ENCODE peak calls at places on chromosomes 12 and 14, in eight cellular contexts. Z, X, Q, K, N, A, W and O are unnamed samples.

GRCh38 chr12:70619471-70620152 is 17.6 kb downstream of the PTPRB start:
- DNase-seq in Z (no peak), X (no peak), Q (no peak), K (no peak), N (no peak), A (peak), W (peak), O (no peak)

GRCh38 chr12:7190268-7191055 is 976 bp downstream of the PEX5 start:
- DNase-seq in Z (no peak), X (peak), Q (peak), K (peak), N (no peak), A (no peak), W (no peak), O (peak)

GRCh38 chr12:111361073-111361716 is 7.7 kb downstream of the PHETA1 start:
- DNase-seq in Z (no peak), X (no peak), Q (no peak), K (no peak), N (no peak), A (no peak), W (no peak), O (no peak)

GRCh38 chr12:53696285-53696654 is 20.4 kb upstream of the ATP5MC2 start:
- DNase-seq in Z (peak), X (no peak), Q (no peak), K (peak), N (no peak), A (peak), W (peak), O (no peak)

GRCh38 chr12:47887529-47887928 is 17.3 kb downstream of the VDR start:
- DNase-seq in Z (no peak), X (no peak), Q (no peak), K (no peak), N (no peak), A (no peak), W (no peak), O (no peak)

GRCh38 chr12:66296171-66296683 is 6.1 kb upstream of the HELB start:
- DNase-seq in Z (no peak), X (no peak), Q (no peak), K (no peak), N (no peak), A (peak), W (no peak), O (no peak)

GRCh38 chr12:44317651-44318126 is 481.8 kb downstream of the TMEM117 start:
- DNase-seq in Z (peak), X (no peak), Q (no peak), K (peak), N (no peak), A (peak), W (peak), O (no peak)

GRCh38 chr14:20682435-20683124 is 1.8 kb upstream of the RNASE4 start:
- DNase-seq in Z (peak), X (peak), Q (peak), K (peak), N (peak), A (peak), W (peak), O (peak)

GRCh38 chr14:22939684-22940083 is 10.5 kb upstream of the PRMT5 start:
- DNase-seq in Z (no peak), X (no peak), Q (no peak), K (no peak), N (no peak), A (peak), W (peak), O (no peak)

GRCh38 chr14:100302616-100303015 is 3.6 kb downstream of the SLC25A29 start:
- DNase-seq in Z (no peak), X (no peak), Q (no peak), K (no peak), N (no peak), A (no peak), W (no peak), O (no peak)

GRCh38 chr14:27605298-27605697 is 1007.5 kb upstream of the NOVA1 start:
- DNase-seq in Z (no peak), X (no peak), Q (no peak), K (peak), N (no peak), A (no peak), W (no peak), O (no peak)

GRCh38 chr14:99234366-99234765 is 37.6 kb downstream of the BCL11B start:
- DNase-seq in Z (no peak), X (no peak), Q (no peak), K (no peak), N (no peak), A (no peak), W (no peak), O (no peak)

GRCh38 chr12:54935235-54935951 is 49.2 kb downstream of the TESPA1 start:
- DNase-seq in Z (peak), X (no peak), Q (no peak), K (no peak), N (peak), A (peak), W (peak), O (no peak)

GRCh38 chr14:31955941-31956579 is 121.0 kb upstream of the ARHGAP5 start:
- DNase-seq in Z (no peak), X (no peak), Q (no peak), K (no peak), N (no peak), A (no peak), W (no peak), O (no peak)

GRCh38 chr12:122917508-122918227 is 21.7 kb upstream of the VPS37B start:
- DNase-seq in Z (no peak), X (peak), Q (peak), K (no peak), N (no peak), A (peak), W (peak), O (no peak)

GRCh38 chr14:49189381-49189780 is 396.8 kb downstream of the RPS29 start:
- DNase-seq in Z (no peak), X (no peak), Q (no peak), K (no peak), N (no peak), A (no peak), W (no peak), O (no peak)

GRCh38 chr12:60263146-60263545 is 667.3 kb downstream of the SLC16A7 start:
- DNase-seq in Z (no peak), X (no peak), Q (no peak), K (no peak), N (no peak), A (peak), W (no peak), O (no peak)

GRCh38 chr12:76666272-76666845 is 97.6 kb upstream of the ZDHHC17 start:
- DNase-seq in Z (no peak), X (no peak), Q (no peak), K (no peak), N (no peak), A (no peak), W (no peak), O (no peak)

GRCh38 chr12:119249441-119249840 is 70.7 kb downstream of the HSPB8 start:
- DNase-seq in Z (no peak), X (no peak), Q (no peak), K (no peak), N (no peak), A (no peak), W (no peak), O (no peak)

GRCh38 chr14:59189281-59189821 is 884 bp downstream of the DAAM1 start:
- DNase-seq in Z (peak), X (no peak), Q (peak), K (peak), N (peak), A (peak), W (no peak), O (peak)

GRCh38 chr12:25958254-25959068 is at the start of gene RASSF8:
- DNase-seq in Z (peak), X (peak), Q (peak), K (peak), N (no peak), A (peak), W (peak), O (peak)

GRCh38 chr12:65803253-65803652 is 21.0 kb upstream of the HMGA2 start:
- DNase-seq in Z (no peak), X (no peak), Q (no peak), K (no peak), N (no peak), A (no peak), W (no peak), O (no peak)

GRCh38 chr14:56555921-56556570 is 23.6 kb upstream of the TMEM260 start:
- DNase-seq in Z (no peak), X (no peak), Q (no peak), K (peak), N (no peak), A (no peak), W (peak), O (no peak)

GRCh38 chr12:111211910-111212757 is 156.8 kb downstream of the PHETA1 start:
- DNase-seq in Z (no peak), X (no peak), Q (no peak), K (peak), N (no peak), A (no peak), W (no peak), O (no peak)

GRCh38 chr12:116737774-116738657 is at the start of the genes RNFT2 and SPRING1:
- DNase-seq in Z (peak), X (peak), Q (peak), K (peak), N (peak), A (peak), W (peak), O (peak)

GRCh38 chr14:39071096-39071495 is 31.9 kb downstream of the SEC23A start:
- DNase-seq in Z (no peak), X (no peak), Q (no peak), K (no peak), N (no peak), A (no peak), W (no peak), O (no peak)

GRCh38 chr14:92884410-92884809 is 38.5 kb upstream of the CHGA start:
- DNase-seq in Z (no peak), X (no peak), Q (no peak), K (no peak), N (no peak), A (no peak), W (no peak), O (no peak)

GRCh38 chr14:21084988-21085853 is 13.2 kb downstream of the ZNF219 start:
- DNase-seq in Z (no peak), X (peak), Q (peak), K (no peak), N (no peak), A (peak), W (peak), O (no peak)

GRCh38 chr14:85528882-85529585 is 910 bp upstream of the FLRT2 start:
- DNase-seq in Z (no peak), X (no peak), Q (no peak), K (peak), N (no peak), A (peak), W (peak), O (no peak)
- TF ChIP-seq CTCF in Z (no peak), X (no peak), Q (no peak), K (no peak), N (no peak), A (peak), W (no peak), O (no peak)

GRCh38 chr12:74663958-74664357 is 126.3 kb downstream of the ATXN7L3B start:
- DNase-seq in Z (no peak), X (no peak), Q (no peak), K (no peak), N (no peak), A (no peak), W (no peak), O (no peak)
- TF ChIP-seq CTCF in Z (no peak), X (no peak), Q (no peak), K (no peak), N (no peak), A (no peak), W (no peak), O (no peak)

DNA sequence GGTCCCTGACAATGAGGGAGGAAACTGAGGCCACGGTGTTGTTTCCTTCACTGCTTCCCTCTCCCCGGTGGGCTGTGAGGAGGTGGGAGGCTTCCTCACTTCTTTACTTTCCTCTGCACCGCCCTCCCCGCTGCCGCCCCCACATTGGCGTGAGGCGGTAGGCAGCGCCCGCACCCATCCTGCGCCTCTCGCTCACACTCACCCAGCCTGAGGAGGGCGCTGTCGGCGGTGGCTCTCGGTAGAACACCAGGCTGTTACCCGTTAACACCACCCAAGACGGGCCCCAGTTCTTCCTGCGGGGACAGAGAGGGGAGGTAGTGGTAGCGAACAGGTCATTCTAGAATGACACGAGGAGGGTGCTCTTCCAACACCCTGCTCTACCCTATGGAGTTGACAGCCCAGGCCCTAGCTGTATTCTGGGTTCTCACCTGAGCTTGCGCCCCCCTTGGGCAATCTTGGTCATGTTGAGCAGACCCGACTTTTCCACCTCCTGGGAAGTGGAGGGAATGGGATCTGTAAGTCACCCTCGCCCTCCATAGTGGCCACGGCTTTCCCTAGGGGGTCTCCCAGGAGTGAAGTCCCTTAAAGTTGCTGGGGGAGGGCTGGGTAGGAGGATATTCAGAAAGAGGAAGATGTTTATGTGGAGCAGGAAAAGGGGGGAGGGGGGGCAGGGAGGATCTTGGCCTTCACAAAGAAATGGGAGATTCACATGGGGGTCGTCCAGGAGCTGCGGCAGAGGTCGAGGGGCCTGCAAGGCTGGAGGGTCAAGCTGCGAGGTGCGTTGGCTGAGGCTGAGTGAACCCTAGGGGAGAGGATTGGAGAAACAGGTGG is 3.3 kb downstream of the ARHGAP9 start:
- DNase-seq in Z (peak), X (no peak), Q (no peak), K (peak), N (peak), A (no peak), W (no peak), O (peak)
- TF ChIP-seq CTCF in Z (peak), X (no peak), Q (no peak), K (peak), N (peak), A (peak), W (no peak), O (no peak)

GRCh38 chr14:77409131-77409533 is 14.2 kb downstream of the NOXRED1 start:
- DNase-seq in Z (no peak), X (no peak), Q (no peak), K (peak), N (no peak), A (no peak), W (no peak), O (no peak)
- TF ChIP-seq CTCF in Z (no peak), X (no peak), Q (no peak), K (peak), N (no peak), A (peak), W (peak), O (no peak)

DNA sequence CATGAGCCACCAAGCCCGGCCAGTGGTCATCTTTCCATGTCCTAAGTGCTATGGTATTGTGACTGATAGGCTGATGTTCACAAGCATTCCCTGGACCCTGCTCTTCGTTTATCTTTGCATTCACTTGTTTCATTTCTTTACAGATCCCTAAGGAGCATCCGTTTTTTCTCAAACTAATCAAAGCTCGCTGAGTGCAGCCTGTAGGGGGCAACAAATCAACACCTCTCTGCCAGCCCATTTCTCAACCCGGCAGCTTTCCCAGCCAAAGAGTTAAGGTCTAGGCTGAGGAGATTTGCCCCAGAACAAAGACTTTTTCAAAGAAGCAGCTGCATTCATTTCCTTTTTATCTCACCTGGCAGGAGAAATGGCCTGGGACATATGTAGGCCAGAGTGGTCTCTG is 12.1 kb downstream of the SIRT4 start:
- DNase-seq in Z (no peak), X (no peak), Q (no peak), K (peak), N (no peak), A (no peak), W (no peak), O (no peak)
- TF ChIP-seq CTCF in Z (no peak), X (no peak), Q (no peak), K (peak), N (no peak), A (peak), W (peak), O (no peak)

GRCh38 chr14:68718033-68718725 is 74.7 kb downstream of the ZFP36L1 start:
- DNase-seq in Z (no peak), X (no peak), Q (no peak), K (peak), N (no peak), A (no peak), W (no peak), O (no peak)
- TF ChIP-seq CTCF in Z (no peak), X (no peak), Q (no peak), K (peak), N (peak), A (peak), W (peak), O (no peak)

GRCh38 chr14:81206115-81206514 is 14.6 kb downstream of the GTF2A1 start:
- DNase-seq in Z (no peak), X (no peak), Q (no peak), K (no peak), N (no peak), A (no peak), W (no peak), O (no peak)

GRCh38 chr14:81209187-81209836 is 11.4 kb downstream of the GTF2A1 start:
- DNase-seq in Z (no peak), X (no peak), Q (no peak), K (no peak), N (no peak), A (no peak), W (peak), O (no peak)

GRCh38 chr14:81208489-81208888 is 12.3 kb downstream of the GTF2A1 start:
- DNase-seq in Z (no peak), X (no peak), Q (no peak), K (no peak), N (no peak), A (no peak), W (no peak), O (no peak)

GRCh38 chr14:81211844-81212243 is 8.9 kb downstream of the GTF2A1 start:
- DNase-seq in Z (no peak), X (no peak), Q (peak), K (peak), N (peak), A (peak), W (peak), O (no peak)
- TF ChIP-seq CTCF in Z (peak), X (no peak), Q (no peak), K (peak), N (peak), A (peak), W (peak), O (no peak)

DNA sequence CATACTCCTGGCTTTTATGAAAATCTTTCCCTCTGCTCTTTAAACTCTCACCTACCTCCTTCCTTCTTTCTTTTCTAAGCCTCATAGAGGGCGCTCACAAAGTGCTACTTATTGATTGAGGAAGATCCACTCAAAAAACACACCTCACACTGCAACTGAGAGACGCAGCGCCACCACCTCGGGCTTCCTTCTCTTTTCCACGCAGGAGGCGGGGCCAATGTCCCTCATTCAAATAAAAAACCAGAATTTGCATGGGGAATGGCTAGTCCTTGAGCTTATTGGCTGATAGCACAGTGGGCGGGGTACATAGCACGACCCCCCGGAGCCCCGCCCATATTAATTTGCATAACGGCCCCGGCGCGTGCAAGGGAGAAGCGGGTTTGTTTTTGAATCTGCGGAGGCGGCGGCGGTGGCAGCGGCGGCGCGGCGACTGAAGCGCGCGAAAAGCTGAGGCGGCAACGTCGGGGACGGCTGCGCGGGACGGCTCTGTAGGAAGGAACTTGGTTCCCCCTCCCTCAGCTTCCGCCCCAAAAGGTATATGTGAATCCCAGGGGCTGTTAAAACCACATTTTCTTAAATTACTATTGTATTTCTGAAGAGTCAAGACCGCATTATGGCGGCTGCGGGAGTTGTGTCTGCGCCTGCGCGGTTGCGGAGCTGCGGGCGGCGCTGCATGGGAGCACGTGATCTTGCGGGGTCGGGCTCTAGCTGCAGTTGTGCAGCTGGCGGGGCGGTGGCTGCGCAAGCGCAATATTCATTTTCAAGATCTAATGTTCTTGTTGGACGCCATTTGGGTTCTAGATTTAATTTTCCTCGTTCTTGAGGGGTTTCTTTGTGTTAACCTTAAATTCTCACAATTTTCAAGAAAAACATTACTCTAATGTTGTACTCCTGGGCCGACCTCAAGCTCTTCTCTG is at the start of gene ATF7IP:
- DNase-seq in Z (peak), X (peak), Q (peak), K (peak), N (peak), A (peak), W (peak), O (peak)
- TF ChIP-seq CTCF in Z (no peak), X (peak), Q (no peak), K (peak), N (peak), A (peak), W (peak), O (no peak)

GRCh38 chr12:125068391-125068790 is 3.2 kb downstream of the AACS start:
- DNase-seq in Z (no peak), X (no peak), Q (no peak), K (no peak), N (no peak), A (no peak), W (no peak), O (no peak)

GRCh38 chr12:125069616-125070015 is 4.4 kb downstream of the AACS start:
- DNase-seq in Z (no peak), X (no peak), Q (no peak), K (no peak), N (no peak), A (no peak), W (no peak), O (no peak)

GRCh38 chr12:125071456-125071855 is 6.2 kb downstream of the AACS start:
- DNase-seq in Z (no peak), X (peak), Q (no peak), K (no peak), N (no peak), A (no peak), W (no peak), O (no peak)

GRCh38 chr12:125070661-125071390 is 5.6 kb downstream of the AACS start:
- DNase-seq in Z (no peak), X (peak), Q (no peak), K (no peak), N (no peak), A (no peak), W (no peak), O (no peak)

GRCh38 chr12:125070117-125070516 is 4.9 kb downstream of the AACS start:
- DNase-seq in Z (no peak), X (no peak), Q (no peak), K (peak), N (no peak), A (no peak), W (no peak), O (no peak)
- TF ChIP-seq CTCF in Z (no peak), X (no peak), Q (no peak), K (peak), N (no peak), A (no peak), W (peak), O (no peak)

DNA sequence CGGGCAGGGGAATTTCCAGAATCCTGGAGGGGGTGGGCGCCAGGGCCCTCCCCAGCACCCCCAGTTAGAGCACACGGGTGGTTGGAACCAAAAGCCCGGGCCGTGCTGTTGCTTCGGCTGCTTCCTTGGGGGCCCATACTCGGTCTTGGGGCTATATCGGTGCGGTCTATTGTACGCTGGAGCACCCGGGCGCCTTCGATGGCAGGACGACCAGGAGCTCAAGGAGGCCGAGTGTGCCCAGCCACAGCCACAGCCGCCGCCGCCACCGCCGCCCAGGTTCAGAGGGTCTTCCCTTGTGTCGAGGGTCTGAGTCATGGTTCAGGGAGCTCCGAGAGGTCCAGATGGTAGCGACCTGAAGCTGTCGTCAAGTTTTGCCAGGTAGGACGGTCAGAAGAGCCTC is 548 bp downstream of the CCER1 start:
- DNase-seq in Z (no peak), X (no peak), Q (no peak), K (no peak), N (no peak), A (no peak), W (no peak), O (no peak)
- TF ChIP-seq CTCF in Z (no peak), X (no peak), Q (no peak), K (no peak), N (no peak), A (no peak), W (no peak), O (no peak)